ENCODE peak calls at places on chromosome 21, in ten cellular contexts. P is CD8-positive, alpha-beta memory T cell; E is hepatocyte; D is lower lobe of right lung; I is AG09309; C is effector memory CD4-positive, alpha-beta T cell; V is PC-3; T is GM23248; A is fibroblast of pulmonary artery; M is fibroblast of lung. W is an unnamed sample.

GRCh38 chr21:32412998-32413504 is 545 bp downstream of the EVA1C start:
- DNase-seq in P (no peak), E (no peak), D (peak), I (no peak), C (no peak), V (peak), T (no peak), A (peak), M (peak), W (peak)

GRCh38 chr21:27571706-27572105 is 604.8 kb upstream of the ADAMTS5 start:
- DNase-seq in P (no peak), E (no peak), D (no peak), I (peak), C (no peak), V (peak), T (peak), A (peak), M (peak), W (no peak)

GRCh38 chr21:29318354-29318753 is 19.6 kb downstream of the BACH1 start:
- DNase-seq in P (no peak), E (no peak), D (no peak), I (no peak), C (no peak), V (no peak), T (peak), A (no peak), M (no peak), W (peak)

GRCh38 chr21:24023402-24023801 is 1583.9 kb downstream of the MRPL39 start:
- DNase-seq in P (no peak), E (no peak), D (no peak), I (no peak), C (no peak), V (peak), T (no peak), A (no peak), M (peak), W (no peak)

GRCh38 chr21:23356905-23357304 is 2250.4 kb downstream of the MRPL39 start:
- DNase-seq in P (no peak), E (no peak), D (no peak), I (no peak), C (no peak), V (no peak), T (no peak), A (no peak), M (no peak), W (no peak)

GRCh38 chr21:17351766-17352165 is 161.1 kb upstream of the CXADR start:
- DNase-seq in P (no peak), E (no peak), D (no peak), I (no peak), C (no peak), V (no peak), T (no peak), A (no peak), M (no peak), W (no peak)

GRCh38 chr21:26833011-26833410 is 12.2 kb downstream of the ADAMTS1 start:
- DNase-seq in P (no peak), E (no peak), D (no peak), I (no peak), C (no peak), V (no peak), T (no peak), A (no peak), M (no peak), W (no peak)

GRCh38 chr21:38289697-38290096 is 32.9 kb downstream of the KCNJ15 start:
- DNase-seq in P (no peak), E (peak), D (peak), I (peak), C (no peak), V (peak), T (peak), A (peak), M (peak), W (peak)

GRCh38 chr21:17454315-17455027 is 58.4 kb upstream of the CXADR start:
- DNase-seq in P (no peak), E (peak), D (no peak), I (peak), C (no peak), V (peak), T (peak), A (peak), M (peak), W (peak)

GRCh38 chr21:34846214-34846575 is 177.4 kb downstream of the CLIC6 start:
- DNase-seq in P (no peak), E (no peak), D (no peak), I (no peak), C (no peak), V (no peak), T (no peak), A (no peak), M (no peak), W (no peak)
- H3K4me3 ChIP-seq in P (no peak), E (no peak), D (no peak), I (no peak), C (no peak), V (peak), T (no peak), A (no peak), M (no peak), W (no peak)

DNA sequence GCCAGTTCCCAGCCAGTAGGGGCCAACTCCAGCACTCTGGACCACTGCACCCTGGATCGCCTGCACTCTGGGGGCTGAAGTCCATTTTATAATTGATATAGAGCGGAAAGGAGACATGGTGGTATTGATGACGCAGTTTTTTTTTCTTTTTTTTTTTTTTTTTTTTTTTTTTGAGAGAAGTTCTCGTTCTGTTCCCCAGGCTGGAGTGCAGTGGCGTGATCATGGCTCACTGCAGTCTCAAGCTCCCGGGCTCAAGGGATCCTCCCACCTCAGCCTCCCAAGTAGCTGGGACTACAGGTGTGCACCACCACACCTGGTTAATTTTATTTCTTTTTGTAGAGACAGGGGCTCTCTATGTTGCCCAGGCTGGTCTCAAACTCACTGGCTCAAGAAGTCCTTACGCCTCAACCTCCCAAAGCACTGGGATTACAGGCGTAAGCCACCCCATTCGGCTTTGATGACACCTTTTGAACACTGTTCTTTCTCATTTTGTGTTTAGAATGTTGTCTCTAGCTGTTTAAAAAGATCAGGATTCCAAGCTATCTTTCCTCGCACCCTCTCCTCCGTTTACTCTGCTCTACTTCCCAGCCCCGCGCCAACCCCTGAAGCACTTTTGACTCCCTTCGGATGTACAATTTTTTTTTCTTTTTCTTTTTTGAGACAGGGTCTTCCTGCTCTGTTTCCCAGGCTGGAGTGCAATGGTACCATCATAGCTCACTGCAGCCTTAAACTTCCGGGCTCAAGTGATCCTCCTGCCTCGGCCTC is 960 bp downstream of the MX2 start:
- DNase-seq in P (no peak), E (no peak), D (no peak), I (no peak), C (no peak), V (no peak), T (no peak), A (no peak), M (no peak), W (no peak)
- H3K4me3 ChIP-seq in P (peak), E (no peak), D (peak), I (no peak), C (peak), V (no peak), T (peak), A (no peak), M (no peak), W (peak)

DNA sequence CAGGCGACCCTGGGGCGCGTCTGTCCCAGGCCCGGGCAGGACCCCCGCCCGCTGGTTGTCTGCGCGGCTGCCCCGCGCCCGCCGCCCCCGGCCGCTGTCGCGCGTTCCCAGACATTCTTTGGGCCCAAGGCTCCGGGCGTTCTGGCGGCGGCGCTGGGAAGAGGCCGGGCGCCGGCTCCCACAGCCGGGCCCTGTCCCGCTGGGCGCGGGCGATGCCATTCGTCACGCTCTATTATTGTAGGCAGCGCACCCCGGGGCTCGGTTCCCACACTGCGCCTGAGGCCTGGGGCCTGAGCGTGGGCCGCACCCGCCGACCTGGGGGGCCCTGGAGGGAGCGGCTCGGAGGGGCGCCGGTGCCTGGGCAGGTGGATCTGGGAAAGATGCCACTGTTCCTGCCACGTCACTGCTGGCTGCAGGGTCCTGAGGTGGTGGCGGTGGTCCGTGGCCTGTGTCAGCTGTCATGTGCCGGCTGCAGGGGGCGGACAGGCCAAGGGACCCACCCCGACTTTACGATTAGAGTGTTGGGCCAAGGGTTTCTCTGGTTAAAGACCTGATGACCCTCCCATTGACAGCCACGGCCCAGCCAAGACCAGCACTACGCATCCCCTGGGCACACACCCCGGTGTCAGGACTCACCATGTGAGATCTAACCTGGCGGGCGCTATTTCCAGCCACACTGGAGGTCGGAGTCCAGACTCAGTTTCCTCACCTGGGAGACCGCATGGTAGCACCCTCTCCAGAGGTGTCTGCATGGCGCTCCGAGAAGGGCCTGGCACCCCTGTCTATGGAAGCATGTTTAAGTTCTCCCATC is 55.1 kb upstream of the ADARB1 start:
- DNase-seq in P (no peak), E (no peak), D (peak), I (no peak), C (no peak), V (no peak), T (peak), A (no peak), M (no peak), W (no peak)
- H3K4me3 ChIP-seq in P (no peak), E (peak), D (peak), I (no peak), C (no peak), V (no peak), T (peak), A (no peak), M (no peak), W (peak)

GRCh38 chr21:41776778-41777177 is 9.9 kb upstream of the RIPK4 start:
- DNase-seq in P (no peak), E (no peak), D (no peak), I (no peak), C (no peak), V (no peak), T (no peak), A (no peak), M (no peak), W (no peak)
- H3K4me3 ChIP-seq in P (no peak), E (no peak), D (no peak), I (no peak), C (no peak), V (no peak), T (no peak), A (no peak), M (no peak), W (no peak)

GRCh38 chr21:42391297-42391696 is 4.6 kb downstream of the TMPRSS3 start:
- DNase-seq in P (no peak), E (no peak), D (no peak), I (no peak), C (no peak), V (no peak), T (no peak), A (no peak), M (no peak), W (no peak)

GRCh38 chr21:42395302-42395701 is 550 bp downstream of the TMPRSS3 start:
- DNase-seq in P (no peak), E (no peak), D (no peak), I (no peak), C (no peak), V (no peak), T (no peak), A (no peak), M (no peak), W (no peak)

GRCh38 chr21:42393443-42393950 is 2.4 kb downstream of the TMPRSS3 start:
- DNase-seq in P (no peak), E (no peak), D (no peak), I (no peak), C (no peak), V (no peak), T (no peak), A (no peak), M (no peak), W (no peak)

GRCh38 chr21:42390696-42391095 is 5.2 kb downstream of the TMPRSS3 start:
- DNase-seq in P (no peak), E (no peak), D (no peak), I (no peak), C (no peak), V (no peak), T (no peak), A (no peak), M (no peak), W (no peak)

DNA sequence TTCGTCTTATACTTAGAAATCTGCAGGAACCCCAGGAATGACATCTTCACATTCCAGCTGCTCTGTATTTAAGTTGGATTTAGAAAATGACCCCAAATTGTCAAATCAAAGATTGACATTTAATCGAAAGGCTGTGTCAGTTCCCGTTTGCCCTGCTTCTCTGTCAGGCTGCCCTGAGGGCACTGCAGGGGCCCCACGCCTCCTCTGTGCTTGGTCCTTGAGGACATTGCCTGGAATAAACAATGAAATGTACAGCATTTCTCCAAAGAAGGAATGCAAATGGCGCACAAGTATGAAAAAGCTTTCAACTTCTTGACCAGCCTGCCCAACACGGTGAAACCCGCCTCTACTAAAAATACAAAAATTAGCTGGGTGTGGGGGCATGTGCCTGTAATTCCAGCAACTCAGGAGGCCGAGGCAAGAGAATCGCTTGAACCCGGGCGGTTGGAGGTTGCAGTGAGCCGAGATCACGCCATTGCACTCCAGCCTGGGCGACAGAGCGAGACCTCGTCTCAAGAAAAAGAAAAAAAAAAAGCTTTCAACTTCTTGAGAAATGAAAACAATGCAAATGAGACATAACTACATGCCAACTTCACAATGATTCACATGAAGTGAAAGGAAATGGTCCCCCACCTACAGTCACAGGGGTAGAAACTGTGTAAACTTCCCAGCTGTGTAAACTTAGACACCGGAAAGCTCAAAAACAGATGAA is 3.0 kb downstream of the TMPRSS3 start:
- DNase-seq in P (no peak), E (no peak), D (no peak), I (no peak), C (no peak), V (peak), T (no peak), A (no peak), M (no peak), W (no peak)
- H3K4me3 ChIP-seq in P (no peak), E (no peak), D (no peak), I (no peak), C (no peak), V (no peak), T (no peak), A (no peak), M (no peak), W (no peak)

W was measured in fibroblast of the aortic adventitia.